ENCODE peak calls at places on chromosome 21, in seven cellular contexts. One of them, this sample, is unnamed.

GRCh38 chr21:26391166-26391565 is 181.9 kb downstream of the CYYR1 start:
- DNase-seq in cardiac muscle cell: no peak
- DNase-seq in tibial artery: no peak
- DNase-seq in breast epithelium: no peak
- DNase-seq in upper lobe of right lung: no peak
- DNase-seq in psoas muscle: no peak
- DNase-seq in body of pancreas: no peak
- DNase-seq in this sample: no peak

GRCh38 chr21:42666023-42666747 is 12.8 kb downstream of the PDE9A start:
- DNase-seq in cardiac muscle cell: no peak
- DNase-seq in tibial artery: no peak
- DNase-seq in breast epithelium: no peak
- DNase-seq in upper lobe of right lung: no peak
- DNase-seq in psoas muscle: no peak
- DNase-seq in body of pancreas: no peak
- DNase-seq in this sample: no peak

GRCh38 chr21:41500354-41500753 is 7.6 kb downstream of the TMPRSS2 start:
- DNase-seq in cardiac muscle cell: no peak
- DNase-seq in tibial artery: no peak
- DNase-seq in breast epithelium: no peak
- DNase-seq in upper lobe of right lung: no peak
- DNase-seq in psoas muscle: no peak
- DNase-seq in body of pancreas: no peak
- DNase-seq in this sample: no peak

GRCh38 chr21:24781146-24781545 is 826.1 kb downstream of the MRPL39 start:
- DNase-seq in cardiac muscle cell: no peak
- DNase-seq in tibial artery: no peak
- DNase-seq in breast epithelium: no peak
- DNase-seq in upper lobe of right lung: no peak
- DNase-seq in psoas muscle: no peak
- DNase-seq in body of pancreas: no peak
- DNase-seq in this sample: no peak

GRCh38 chr21:25039461-25040380 is 567.6 kb downstream of the MRPL39 start:
- DNase-seq in cardiac muscle cell: peak; percentile 27
- DNase-seq in tibial artery: no peak
- DNase-seq in breast epithelium: no peak
- DNase-seq in upper lobe of right lung: no peak
- DNase-seq in psoas muscle: no peak
- DNase-seq in body of pancreas: no peak
- DNase-seq in this sample: no peak

GRCh38 chr21:45326169-45326833 is 38.6 kb upstream of the POFUT2 start:
- DNase-seq in cardiac muscle cell: no peak
- DNase-seq in tibial artery: peak; percentile 62
- DNase-seq in breast epithelium: no peak
- DNase-seq in upper lobe of right lung: peak; percentile 61
- DNase-seq in psoas muscle: peak; percentile 37
- DNase-seq in body of pancreas: no peak
- DNase-seq in this sample: peak; percentile 51

GRCh38 chr21:41374177-41374712 is 12.4 kb downstream of the MX2 start:
- DNase-seq in cardiac muscle cell: no peak
- DNase-seq in tibial artery: peak; percentile 41
- DNase-seq in breast epithelium: no peak
- DNase-seq in upper lobe of right lung: no peak
- DNase-seq in psoas muscle: no peak
- DNase-seq in body of pancreas: no peak
- DNase-seq in this sample: no peak

GRCh38 chr21:42594616-42595280 is 58.7 kb upstream of the PDE9A start:
- DNase-seq in cardiac muscle cell: no peak
- DNase-seq in tibial artery: no peak
- DNase-seq in breast epithelium: no peak
- DNase-seq in upper lobe of right lung: no peak
- DNase-seq in psoas muscle: no peak
- DNase-seq in body of pancreas: no peak
- DNase-seq in this sample: no peak

GRCh38 chr21:44521928-44522752 is 17.9 kb downstream of the KRTAP10-1 start:
- DNase-seq in cardiac muscle cell: no peak
- DNase-seq in tibial artery: peak; percentile 55
- DNase-seq in breast epithelium: no peak
- DNase-seq in upper lobe of right lung: peak; percentile 54
- DNase-seq in psoas muscle: peak; percentile 53
- DNase-seq in body of pancreas: peak; percentile 9
- DNase-seq in this sample: peak; percentile 47

GRCh38 chr21:45699251-45699942 is 55.9 kb downstream of the PCBP3 start:
- DNase-seq in cardiac muscle cell: no peak
- DNase-seq in tibial artery: no peak
- DNase-seq in breast epithelium: no peak
- DNase-seq in upper lobe of right lung: no peak
- DNase-seq in psoas muscle: no peak
- DNase-seq in body of pancreas: no peak
- DNase-seq in this sample: no peak

GRCh38 chr21:42724226-42724920 is 71.0 kb downstream of the PDE9A start:
- DNase-seq in cardiac muscle cell: no peak
- DNase-seq in tibial artery: no peak
- DNase-seq in breast epithelium: no peak
- DNase-seq in upper lobe of right lung: no peak
- DNase-seq in psoas muscle: no peak
- DNase-seq in body of pancreas: no peak
- DNase-seq in this sample: no peak

GRCh38 chr21:45877821-45878469 is 103.6 kb upstream of the COL6A1 start:
- DNase-seq in cardiac muscle cell: no peak
- DNase-seq in tibial artery: no peak
- DNase-seq in breast epithelium: no peak
- DNase-seq in upper lobe of right lung: no peak
- DNase-seq in psoas muscle: peak; percentile 41
- DNase-seq in body of pancreas: no peak
- DNase-seq in this sample: no peak

GRCh38 chr21:34020005-34020847 is 53.2 kb upstream of the MRPS6 start:
- DNase-seq in cardiac muscle cell: no peak
- DNase-seq in tibial artery: no peak
- DNase-seq in breast epithelium: no peak
- DNase-seq in upper lobe of right lung: no peak
- DNase-seq in psoas muscle: no peak
- DNase-seq in body of pancreas: no peak
- DNase-seq in this sample: no peak

GRCh38 chr21:45554477-45555175 is 12.4 kb upstream of the SLC19A1 start:
- DNase-seq in cardiac muscle cell: peak; percentile 83
- DNase-seq in tibial artery: peak; percentile 90
- DNase-seq in breast epithelium: peak; percentile 61
- DNase-seq in upper lobe of right lung: peak; percentile 93
- DNase-seq in psoas muscle: peak; percentile 91
- DNase-seq in body of pancreas: peak; percentile 88
- DNase-seq in this sample: no peak

GRCh38 chr21:33229776-33230517 is at the start of gene IFNAR2:
- DNase-seq in cardiac muscle cell: peak; percentile 88
- DNase-seq in tibial artery: peak; percentile 84
- DNase-seq in breast epithelium: peak; percentile 29
- DNase-seq in upper lobe of right lung: peak; percentile 90
- DNase-seq in psoas muscle: peak; percentile 87
- DNase-seq in body of pancreas: peak; percentile 74
- DNase-seq in this sample: no peak

GRCh38 chr21:32770514-32771133 is 931 bp downstream of the PAXBP1 start:
- DNase-seq in cardiac muscle cell: no peak
- DNase-seq in tibial artery: peak; percentile 72
- DNase-seq in breast epithelium: peak; percentile 32
- DNase-seq in upper lobe of right lung: no peak
- DNase-seq in psoas muscle: no peak
- DNase-seq in body of pancreas: no peak
- DNase-seq in this sample: no peak

GRCh38 chr21:45891388-45892155 is 90.0 kb upstream of the COL6A1 start:
- DNase-seq in cardiac muscle cell: no peak
- DNase-seq in tibial artery: no peak
- DNase-seq in breast epithelium: no peak
- DNase-seq in upper lobe of right lung: no peak
- DNase-seq in psoas muscle: peak; percentile 23
- DNase-seq in body of pancreas: no peak
- DNase-seq in this sample: peak; percentile 47

GRCh38 chr21:38376235-38376634 is 119.4 kb downstream of the KCNJ15 start:
- DNase-seq in cardiac muscle cell: no peak
- DNase-seq in tibial artery: no peak
- DNase-seq in breast epithelium: no peak
- DNase-seq in upper lobe of right lung: no peak
- DNase-seq in psoas muscle: no peak
- DNase-seq in body of pancreas: no peak
- DNase-seq in this sample: no peak

GRCh38 chr21:45850181-45850580 is 131.4 kb upstream of the COL6A1 start:
- DNase-seq in cardiac muscle cell: no peak
- DNase-seq in tibial artery: no peak
- DNase-seq in breast epithelium: no peak
- DNase-seq in upper lobe of right lung: no peak
- DNase-seq in psoas muscle: no peak
- DNase-seq in body of pancreas: no peak
- DNase-seq in this sample: no peak

GRCh38 chr21:25906554-25906953 is 171.8 kb downstream of the GABPA start:
- DNase-seq in cardiac muscle cell: no peak
- DNase-seq in tibial artery: no peak
- DNase-seq in breast epithelium: no peak
- DNase-seq in upper lobe of right lung: no peak
- DNase-seq in psoas muscle: no peak
- DNase-seq in body of pancreas: no peak
- DNase-seq in this sample: no peak

GRCh38 chr21:39659070-39659815 is 46.5 kb downstream of the B3GALT5 start:
- DNase-seq in cardiac muscle cell: no peak
- DNase-seq in tibial artery: no peak
- DNase-seq in breast epithelium: no peak
- DNase-seq in upper lobe of right lung: no peak
- DNase-seq in psoas muscle: no peak
- DNase-seq in body of pancreas: no peak
- DNase-seq in this sample: no peak

GRCh38 chr21:39238275-39238674 is 55.0 kb upstream of the PSMG1 start:
- DNase-seq in cardiac muscle cell: no peak
- DNase-seq in tibial artery: no peak
- DNase-seq in breast epithelium: no peak
- DNase-seq in upper lobe of right lung: no peak
- DNase-seq in psoas muscle: no peak
- DNase-seq in body of pancreas: no peak
- DNase-seq in this sample: no peak

GRCh38 chr21:32463889-32464300 is 51.4 kb downstream of the EVA1C start:
- DNase-seq in cardiac muscle cell: no peak
- DNase-seq in tibial artery: no peak
- DNase-seq in breast epithelium: no peak
- DNase-seq in upper lobe of right lung: no peak
- DNase-seq in psoas muscle: no peak
- DNase-seq in body of pancreas: no peak
- DNase-seq in this sample: no peak

GRCh38 chr21:27425172-27425571 is 458.3 kb upstream of the ADAMTS5 start:
- DNase-seq in cardiac muscle cell: peak; percentile 9
- DNase-seq in tibial artery: no peak
- DNase-seq in breast epithelium: no peak
- DNase-seq in upper lobe of right lung: no peak
- DNase-seq in psoas muscle: no peak
- DNase-seq in body of pancreas: no peak
- DNase-seq in this sample: no peak

GRCh38 chr21:28770867-28771661 is 221.6 kb downstream of the LTN1 start:
- DNase-seq in cardiac muscle cell: no peak
- DNase-seq in tibial artery: no peak
- DNase-seq in breast epithelium: no peak
- DNase-seq in upper lobe of right lung: no peak
- DNase-seq in psoas muscle: no peak
- DNase-seq in body of pancreas: no peak
- DNase-seq in this sample: no peak

GRCh38 chr21:44887807-44888580 is 14.5 kb upstream of the PTTG1IP start:
- DNase-seq in cardiac muscle cell: no peak
- DNase-seq in tibial artery: no peak
- DNase-seq in breast epithelium: no peak
- DNase-seq in upper lobe of right lung: no peak
- DNase-seq in psoas muscle: peak; percentile 34
- DNase-seq in body of pancreas: no peak
- DNase-seq in this sample: peak; percentile 69

GRCh38 chr21:43767980-43768867 is 7.9 kb downstream of the CSTB start:
- DNase-seq in cardiac muscle cell: peak; percentile 11
- DNase-seq in tibial artery: no peak
- DNase-seq in breast epithelium: no peak
- DNase-seq in upper lobe of right lung: peak; percentile 91
- DNase-seq in psoas muscle: peak; percentile 53
- DNase-seq in body of pancreas: no peak
- DNase-seq in this sample: no peak

DNA sequence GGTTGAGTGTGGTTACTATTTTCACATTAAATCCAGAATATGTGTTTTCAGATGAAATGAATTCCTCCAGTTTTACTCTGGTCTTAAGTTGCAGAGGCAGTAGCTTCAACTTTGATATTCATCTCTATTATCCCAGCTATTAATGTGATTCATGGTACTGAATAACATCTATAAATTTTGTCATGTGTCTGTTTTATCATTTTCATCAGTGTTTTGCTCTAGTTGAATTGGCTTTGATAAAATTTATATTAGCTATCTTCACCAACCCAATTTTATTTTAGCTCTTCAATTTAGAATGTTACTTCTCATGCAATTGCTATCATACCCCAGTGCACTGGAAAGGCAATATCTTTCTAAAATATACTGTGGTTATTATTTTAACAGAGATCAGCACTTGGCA is 184.2 kb downstream of the NCAM2 start:
- DNase-seq in cardiac muscle cell: no peak
- DNase-seq in tibial artery: no peak
- DNase-seq in breast epithelium: no peak
- DNase-seq in upper lobe of right lung: no peak
- DNase-seq in psoas muscle: no peak
- DNase-seq in body of pancreas: no peak
- DNase-seq in this sample: no peak
- H3K9me3 ChIP-seq in cardiac muscle cell: no peaks in the 10 kb centered on the region
- H3K9me3 ChIP-seq in tibial artery: no peaks in the 10 kb centered on the region
- H3K9me3 ChIP-seq in breast epithelium: no peaks in the 10 kb centered on the region
- H3K9me3 ChIP-seq in upper lobe of right lung: no peaks in the 10 kb centered on the region
- H3K9me3 ChIP-seq in psoas muscle: no peaks in the 10 kb centered on the region
- H3K9me3 ChIP-seq in body of pancreas: no peaks in the 10 kb centered on the region
- H3K9me3 ChIP-seq in this sample: no peaks in the 10 kb centered on the region

GRCh38 chr21:30257773-30258172 is 25.0 kb downstream of the KRTAP24-1 start:
- DNase-seq in cardiac muscle cell: peak; percentile 62
- DNase-seq in tibial artery: no peak
- DNase-seq in breast epithelium: no peak
- DNase-seq in upper lobe of right lung: no peak
- DNase-seq in psoas muscle: no peak
- DNase-seq in body of pancreas: no peak
- DNase-seq in this sample: no peak
- TF ChIP-seq CTCF in cardiac muscle cell: peak; percentile 50
- TF ChIP-seq CTCF in tibial artery: no peak
- TF ChIP-seq CTCF in breast epithelium: peak; percentile 43
- TF ChIP-seq CTCF in upper lobe of right lung: no peak
- TF ChIP-seq CTCF in psoas muscle: no peak
- TF ChIP-seq CTCF in body of pancreas: no peak
- TF ChIP-seq CTCF in this sample: peak; percentile 69

DNA sequence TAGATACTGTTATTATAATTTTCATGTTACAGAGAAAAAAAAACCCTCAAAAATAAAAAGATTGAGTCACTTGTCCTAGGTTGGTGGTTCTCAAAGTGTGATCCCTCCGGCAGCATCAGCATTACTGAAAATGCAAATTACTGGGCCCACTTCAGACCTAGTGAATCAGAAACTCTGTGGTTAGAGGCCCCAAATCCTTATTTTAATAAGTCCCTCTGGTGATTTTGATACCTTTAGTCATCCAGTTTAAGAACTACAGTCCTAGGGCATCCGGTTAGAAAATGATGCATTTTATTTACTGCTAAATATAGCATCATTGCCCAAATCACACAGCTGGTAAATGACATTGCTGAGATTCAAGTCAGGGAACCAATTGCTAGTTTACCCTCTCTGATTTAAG is 203.7 kb upstream of the RUNX1 start:
- DNase-seq in cardiac muscle cell: no peak
- DNase-seq in tibial artery: no peak
- DNase-seq in breast epithelium: no peak
- DNase-seq in upper lobe of right lung: no peak
- DNase-seq in psoas muscle: no peak
- DNase-seq in body of pancreas: no peak
- DNase-seq in this sample: no peak
- H3K4me1 ChIP-seq in cardiac muscle cell: peaks cover 10% of the 10 kb centered on the region
- H3K4me1 ChIP-seq in tibial artery: no peaks in the 10 kb centered on the region
- H3K4me1 ChIP-seq in breast epithelium: peaks cover 12% of the 10 kb centered on the region
- H3K4me1 ChIP-seq in upper lobe of right lung: peaks cover 6% of the 10 kb centered on the region
- H3K4me1 ChIP-seq in psoas muscle: peaks cover 44% of the 10 kb centered on the region
- H3K4me1 ChIP-seq in body of pancreas: peaks cover 26% of the 10 kb centered on the region
- H3K4me1 ChIP-seq in this sample: peaks cover 45% of the 10 kb centered on the region

GRCh38 chr21:30769724-30770431 is 14.7 kb upstream of the KRTAP21-1 start:
- DNase-seq in cardiac muscle cell: no peak
- DNase-seq in tibial artery: no peak
- DNase-seq in breast epithelium: no peak
- DNase-seq in upper lobe of right lung: no peak
- DNase-seq in psoas muscle: no peak
- DNase-seq in body of pancreas: no peak
- DNase-seq in this sample: no peak
- H3K9me3 ChIP-seq in cardiac muscle cell: no peaks in the 10 kb centered on the region
- H3K9me3 ChIP-seq in tibial artery: no peaks in the 10 kb centered on the region
- H3K9me3 ChIP-seq in breast epithelium: no peaks in the 10 kb centered on the region
- H3K9me3 ChIP-seq in upper lobe of right lung: no peaks in the 10 kb centered on the region
- H3K9me3 ChIP-seq in psoas muscle: no peaks in the 10 kb centered on the region
- H3K9me3 ChIP-seq in body of pancreas: no peaks in the 10 kb centered on the region
- H3K9me3 ChIP-seq in this sample: no peaks in the 10 kb centered on the region

This sample was measured in RWPE2.